ENCODE peak calls at places on chromosomes 5 and 9, in four cellular contexts. J, U, I and Z are unnamed samples.

GRCh38 chr9:84711936-84712335 is 42.4 kb downstream of the NTRK2 start:
- DNase-seq in J (peak), I (peak), U (no peak), Z (peak)

GRCh38 chr5:72126796-72127195 is 19.5 kb downstream of the MAP1B start:
- DNase-seq in I (no peak), U (no peak), J (no peak), Z (no peak)

GRCh38 chr9:28774433-28775029 is 1201.2 kb upstream of the C9orf72 start:
- DNase-seq in J (no peak), U (no peak), I (peak), Z (peak)

GRCh38 chr9:69421908-69422801 is 97.1 kb downstream of the ENTREP1 start:
- DNase-seq in U (no peak), J (peak), I (peak), Z (peak)

GRCh38 chr5:105982526-105982925 is 1688.2 kb downstream of the EFNA5 start:
- DNase-seq in U (no peak), J (no peak), I (no peak), Z (no peak)

GRCh38 chr5:143479394-143479793 is 75.9 kb upstream of the NR3C1 start:
- DNase-seq in U (no peak), I (peak), J (no peak), Z (no peak)

GRCh38 chr5:15031180-15031579 is 159.6 kb upstream of the ANKH start:
- DNase-seq in U (no peak), I (no peak), J (no peak), Z (no peak)

GRCh38 chr5:142301487-142302035 is 23.3 kb downstream of the SPRY4 start:
- DNase-seq in I (no peak), J (no peak), U (no peak), Z (no peak)

GRCh38 chr5:27038476-27038875 is at the start of gene CDH9:
- DNase-seq in I (peak), J (no peak), U (no peak), Z (no peak)

GRCh38 chr5:37886207-37886905 is 46.5 kb upstream of the GDNF start:
- DNase-seq in J (no peak), U (no peak), I (no peak), Z (no peak)

GRCh38 chr9:78210841-78211301 is 25.0 kb upstream of the CEP78 start:
- DNase-seq in U (no peak), J (no peak), I (no peak), Z (no peak)

GRCh38 chr9:125810161-125810560 is 63.0 kb downstream of the PBX3 start:
- DNase-seq in I (peak), J (no peak), U (no peak), Z (no peak)

GRCh38 chr9:82665324-82665723 is 397.6 kb downstream of the RASEF start:
- DNase-seq in I (peak), U (no peak), J (no peak), Z (no peak)

GRCh38 chr5:157944077-157944633 is 85.2 kb upstream of the CLINT1 start:
- DNase-seq in U (no peak), J (no peak), I (no peak), Z (no peak)

GRCh38 chr5:135979510-135979909 is 24.7 kb upstream of the LECT2 start:
- DNase-seq in U (no peak), I (no peak), J (peak), Z (no peak)

GRCh38 chr5:137252513-137252912 is 246.6 kb downstream of the SPOCK1 start:
- DNase-seq in J (peak), U (no peak), I (no peak), Z (no peak)

GRCh38 chr5:150618588-150619281 is 21.7 kb upstream of the SYNPO start:
- DNase-seq in J (no peak), I (no peak), U (no peak), Z (no peak)

GRCh38 chr5:17235736-17236330 is 18.4 kb downstream of the BASP1 start:
- DNase-seq in I (no peak), U (no peak), J (peak), Z (no peak)

GRCh38 chr5:129113867-129114266 is 19.3 kb downstream of the ISOC1 start:
- DNase-seq in I (no peak), U (no peak), J (no peak), Z (no peak)

GRCh38 chr5:71719092-71719964 is at the start of gene CARTPT:
- DNase-seq in J (no peak), U (no peak), I (no peak), Z (no peak)